ENCODE peak calls at places on chromosomes 11 and 22, in eight cellular contexts. O, R, K, D, E, S, Y and W are unnamed samples.

GRCh38 chr11:1732421-1733008 is 17.9 kb downstream of the IFITM10 start:
- DNase-seq in O (no peak), D (no peak), S (no peak), K (no peak), Y (no peak), R (no peak), E (no peak), W (no peak)

GRCh38 chr11:1674194-1674878 is 22.7 kb upstream of the KRTAP5-6 start:
- DNase-seq in R (no peak), E (no peak), Y (no peak), S (no peak), K (no peak), O (no peak), D (no peak), W (no peak)

GRCh38 chr11:133202816-133203215 is 329.5 kb downstream of the OPCML start:
- DNase-seq in E (no peak), R (no peak), Y (no peak), K (no peak), O (no peak), S (no peak), D (no peak), W (no peak)

GRCh38 chr22:44615602-44616180 is 86.3 kb upstream of the PRR5 start:
- DNase-seq in E (no peak), K (no peak), O (no peak), S (no peak), Y (no peak), D (no peak), R (no peak), W (no peak)

GRCh38 chr11:76803811-76804600 is 20.9 kb downstream of the TSKU start:
- DNase-seq in K (peak), R (no peak), E (no peak), Y (peak), D (peak), S (no peak), O (peak), W (no peak)

GRCh38 chr11:71934213-71934612 is 5.4 kb downstream of the RNF121 start:
- DNase-seq in S (no peak), K (no peak), D (no peak), Y (no peak), E (no peak), R (no peak), O (no peak), W (no peak)

GRCh38 chr11:94740975-94741707 is 27.0 kb upstream of the AMOTL1 start:
- DNase-seq in D (peak), O (peak), K (peak), Y (no peak), R (peak), S (no peak), E (peak), W (peak)

GRCh38 chr22:33796494-33796893 is 123.8 kb downstream of the LARGE1 start:
- DNase-seq in O (no peak), R (no peak), K (no peak), E (no peak), D (no peak), Y (no peak), S (no peak), W (no peak)

GRCh38 chr11:108672113-108672512 is 7.2 kb downstream of the DDX10 start:
- DNase-seq in Y (no peak), S (no peak), R (no peak), E (peak), O (peak), K (peak), D (peak), W (no peak)

GRCh38 chr11:6387811-6388599 is 2.3 kb upstream of the SMPD1 start:
- DNase-seq in S (no peak), R (no peak), E (peak), Y (no peak), K (peak), O (peak), D (peak), W (no peak)

GRCh38 chr11:69479591-69480271 is 1.7 kb upstream of the LINC01488 start:
- DNase-seq in K (no peak), S (no peak), O (no peak), R (no peak), D (no peak), E (no peak), Y (no peak), W (no peak)

GRCh38 chr11:133895551-133895950 is 50.2 kb upstream of the SPATA19 start:
- DNase-seq in K (no peak), E (no peak), R (no peak), Y (peak), S (no peak), O (no peak), D (no peak), W (no peak)

GRCh38 chr11:123477205-123477907 is 47.3 kb downstream of the GRAMD1B start:
- DNase-seq in D (no peak), S (no peak), O (no peak), Y (no peak), R (no peak), E (no peak), K (no peak), W (no peak)

GRCh38 chr22:41928416-41929157 is 2.0 kb upstream of the TNFRSF13C start:
- DNase-seq in O (no peak), Y (no peak), K (no peak), S (no peak), R (no peak), E (no peak), D (no peak), W (no peak)

GRCh38 chr22:26380072-26380471 is 49.0 kb upstream of the ASPHD2 start:
- DNase-seq in K (no peak), O (no peak), D (no peak), E (no peak), R (no peak), Y (no peak), S (no peak), W (no peak)

GRCh38 chr11:11779975-11780374 is 61.8 kb upstream of the USP47 start:
- DNase-seq in D (no peak), R (no peak), S (no peak), K (no peak), Y (no peak), O (no peak), E (no peak), W (no peak)

GRCh38 chr11:116232364-116232801 is 540.4 kb downstream of the BUD13 start:
- DNase-seq in O (peak), D (no peak), Y (no peak), E (no peak), S (no peak), K (no peak), R (no peak), W (no peak)

GRCh38 chr22:31342389-31343125 is 3.6 kb downstream of the PATZ1 start:
- DNase-seq in E (no peak), R (no peak), Y (no peak), D (no peak), O (no peak), K (no peak), S (no peak), W (peak)

GRCh38 chr11:47572715-47573255 is 6.0 kb downstream of the KBTBD4 start:
- DNase-seq in R (no peak), K (no peak), D (peak), E (no peak), Y (peak), S (no peak), O (no peak), W (no peak)

GRCh38 chr11:126407682-126408288 is 52.3 kb downstream of the ST3GAL4 start:
- DNase-seq in R (no peak), K (no peak), Y (no peak), S (no peak), D (no peak), O (no peak), E (no peak), W (no peak)

GRCh38 chr22:45314789-45315188 is 5.1 kb downstream of the FAM118A start:
- DNase-seq in D (no peak), E (no peak), K (no peak), O (no peak), S (no peak), R (no peak), Y (no peak), W (no peak)

GRCh38 chr11:92735039-92735438 is 234.4 kb upstream of the MTNR1B start:
- DNase-seq in R (no peak), Y (no peak), O (no peak), K (no peak), E (no peak), S (no peak), D (peak), W (no peak)
- TF ChIP-seq CTCF in R (no peak), Y (no peak), O (peak), K (peak), E (peak), S (peak), D (peak), W (peak)

GRCh38 chr11:50214376-50214775 is 181.7 kb downstream of the OR4C45 start:
- DNase-seq in Y (no peak), E (no peak), R (no peak), D (no peak), K (no peak), S (no peak), O (no peak), W (no peak)
- TF ChIP-seq CTCF in Y (no peak), E (no peak), R (no peak), D (no peak), K (no peak), S (no peak), O (no peak), W (no peak)

GRCh38 chr22:39216143-39216490 is 28.7 kb downstream of the PDGFB start:
- DNase-seq in O (no peak), Y (peak), E (no peak), R (no peak), K (no peak), S (no peak), D (no peak), W (no peak)
- TF ChIP-seq CTCF in O (no peak), Y (no peak), E (peak), R (no peak), K (no peak), S (no peak), D (no peak), W (peak)

GRCh38 chr11:83306385-83307080 is 20.4 kb upstream of the CCDC90B start:
- DNase-seq in S (no peak), D (no peak), K (no peak), O (no peak), Y (no peak), E (no peak), R (no peak), W (no peak)
- TF ChIP-seq CTCF in S (peak), D (no peak), K (no peak), O (peak), Y (no peak), E (no peak), R (no peak), W (no peak)

GRCh38 chr11:46489668-46490560 is 98.3 kb upstream of the CHRM4 start:
- DNase-seq in O (peak), R (no peak), K (peak), Y (no peak), S (peak), E (peak), D (peak), W (peak)
- TF ChIP-seq CTCF in O (peak), R (no peak), K (peak), Y (no peak), S (peak), E (peak), D (peak), W (peak)

DNA sequence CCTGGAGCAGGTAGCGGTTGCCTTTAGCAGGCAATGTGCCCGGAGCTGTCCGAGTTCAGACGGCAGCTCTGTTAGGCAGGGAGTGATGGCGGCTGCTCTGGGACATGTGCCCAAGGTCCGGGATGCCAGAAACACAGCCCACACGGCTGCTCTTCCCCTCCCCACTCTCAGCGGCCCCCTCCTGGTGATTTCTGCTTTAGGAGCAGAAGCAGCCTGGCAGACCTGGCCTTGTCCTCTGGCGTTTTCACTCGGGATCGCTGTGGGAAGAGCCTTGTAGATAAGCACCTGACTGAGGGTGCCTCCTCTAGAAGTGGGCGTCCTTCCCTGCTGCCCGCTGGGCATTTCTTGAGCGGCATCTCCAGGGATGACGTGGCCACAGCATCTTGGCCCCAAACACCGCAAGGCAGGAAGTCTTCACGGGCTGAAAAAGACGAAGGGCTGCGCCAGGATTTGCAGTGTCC is 392.2 kb downstream of the TBC1D22A start:
- DNase-seq in Y (no peak), E (no peak), R (peak), S (no peak), O (peak), D (peak), K (peak), W (no peak)
- TF ChIP-seq CTCF in Y (no peak), E (no peak), R (no peak), S (no peak), O (peak), D (peak), K (peak), W (no peak)